ENCODE peak calls at places on chromosomes 5 and 9, in five cellular contexts. P is H1, L is GM12878, O is GM12892, U is HepG2. Y is an unnamed sample.

GRCh38 chr9:131407717-131408195 is 13.9 kb downstream of the PRRC2B start:
- DNase-seq in P (no peak), L (no peak), O (no peak), U (peak; percentile 44), Y (no peak)

GRCh38 chr9:83425240-83425639 is 113.0 kb downstream of the FRMD3 start:
- DNase-seq in P (no peak), L (no peak), O (no peak), U (peak; percentile 49), Y (no peak)

GRCh38 chr9:18338042-18338441 is 135.9 kb upstream of the ADAMTSL1 start:
- DNase-seq in P (no peak), L (no peak), O (no peak), U (no peak), Y (no peak)

GRCh38 chr5:117741655-117742226 is 1167.1 kb upstream of the SEMA6A start:
- DNase-seq in P (no peak), L (no peak), O (no peak), U (no peak), Y (no peak)

GRCh38 chr5:143606043-143606752 is 202.7 kb upstream of the NR3C1 start:
- DNase-seq in P (no peak), L (peak; percentile 73), O (no peak), U (no peak), Y (peak; percentile 18)

GRCh38 chr5:176541338-176542134 is 4.3 kb upstream of the RNF44 start:
- DNase-seq in P (no peak), L (no peak), O (no peak), U (peak; percentile 65), Y (no peak)

GRCh38 chr5:170408866-170409265 is 19.7 kb upstream of the KCNMB1 start:
- DNase-seq in P (no peak), L (no peak), O (no peak), U (no peak), Y (no peak)

GRCh38 chr9:128987800-128988199 is 40.3 kb downstream of the NUP188 start:
- DNase-seq in P (no peak), L (no peak), O (no peak), U (no peak), Y (no peak)

GRCh38 chr5:9519537-9519936 is 26.3 kb downstream of the SEMA5A start:
- DNase-seq in P (no peak), L (no peak), O (no peak), U (no peak), Y (no peak)

GRCh38 chr9:129547869-129548570 is 72.9 kb downstream of the C9orf50 start:
- DNase-seq in P (no peak), L (no peak), O (no peak), U (no peak), Y (no peak)

GRCh38 chr9:19521205-19521604 is 112.4 kb downstream of the ACER2 start:
- DNase-seq in P (no peak), L (no peak), O (no peak), U (no peak), Y (no peak)

GRCh38 chr5:61575103-61575502 is 243.0 kb downstream of the ZSWIM6 start:
- DNase-seq in P (no peak), L (no peak), O (no peak), U (no peak), Y (no peak)

GRCh38 chr5:75405296-75405695 is 68.3 kb downstream of the HMGCR start:
- DNase-seq in P (no peak), L (no peak), O (no peak), U (no peak), Y (no peak)

GRCh38 chr5:4232084-4232483 is 636.5 kb downstream of the IRX1 start:
- DNase-seq in P (no peak), L (no peak), O (no peak), U (no peak), Y (no peak)

GRCh38 chr9:135366104-135366503 is 113.5 kb upstream of the PPP1R26 start:
- DNase-seq in P (no peak), L (no peak), O (no peak), U (no peak), Y (no peak)

GRCh38 chr5:154519375-154519774 is 41.3 kb upstream of the HAND1 start:
- DNase-seq in P (no peak), L (no peak), O (no peak), U (no peak), Y (no peak)

GRCh38 chr9:77793909-77794308 is 145.8 kb upstream of the GNA14 start:
- DNase-seq in P (no peak), L (no peak), O (no peak), U (no peak), Y (no peak)

GRCh38 chr9:95131023-95131943 is 186.2 kb downstream of the FANCC start:
- DNase-seq in P (no peak), L (no peak), O (peak; percentile 43), U (peak; percentile 33), Y (peak; percentile 47)

GRCh38 chr9:107397076-107398049 is 92.2 kb downstream of the KLF4 start:
- DNase-seq in P (no peak), L (no peak), O (no peak), U (no peak), Y (no peak)

GRCh38 chr9:136807281-136808074 is at the start of gene RABL6:
- DNase-seq in P (no peak), L (no peak), O (peak; percentile 98), U (peak; percentile 40), Y (peak; percentile 98)

GRCh38 chr9:89022071-89022721 is 30.9 kb downstream of the S1PR3 start:
- DNase-seq in P (no peak), L (no peak), O (no peak), U (no peak), Y (no peak)

GRCh38 chr5:176609724-176610429 is at the start of gene GPRIN1:
- DNase-seq in P (no peak), L (no peak), O (peak; percentile 93), U (peak; percentile 24), Y (peak; percentile 97)

GRCh38 chr5:11177993-11178711 is 417.1 kb upstream of the DAP start:
- DNase-seq in P (no peak), L (no peak), O (no peak), U (no peak), Y (no peak)

GRCh38 chr5:119896851-119897536 is 267.6 kb downstream of the FAM170A start:
- DNase-seq in P (no peak), L (no peak), O (no peak), U (no peak), Y (no peak)

GRCh38 chr9:131120620-131121228 is 4.7 kb upstream of the NUP214 start:
- DNase-seq in P (no peak), L (no peak), O (no peak), U (no peak), Y (no peak)

GRCh38 chr5:72314571-72315172 is 5.4 kb downstream of the MRPS27 start:
- DNase-seq in P (no peak), L (no peak), O (no peak), U (peak; percentile 71), Y (no peak)

GRCh38 chr5:165881259-165881658 is 2375.8 kb downstream of the MAT2B start:
- DNase-seq in P (no peak), L (no peak), O (no peak), U (no peak), Y (no peak)

GRCh38 chr9:103301051-103301450 is 305.9 kb downstream of the CYLC2 start:
- DNase-seq in P (no peak), L (no peak), O (no peak), U (no peak), Y (no peak)

GRCh38 chr5:518721-519120 is 5.5 kb downstream of the SLC9A3 start:
- DNase-seq in P (no peak), L (no peak), O (no peak), U (no peak), Y (no peak)

GRCh38 chr9:34457266-34458012 is 931 bp downstream of the FAM219A start:
- DNase-seq in P (peak; percentile 21), L (no peak), O (no peak), U (no peak), Y (no peak)
- TF ChIP-seq POLR2AphosphoS5 in P (peak; percentile 76), L (no peak), O (no peak), U (no peak), Y (no peak)

GRCh38 chr9:93893899-93894690 is 61.1 kb downstream of the BARX1 start:
- DNase-seq in P (no peak), L (no peak), O (no peak), U (peak; percentile 93), Y (no peak)
- TF ChIP-seq TAF1 in P (no peak), L (no peak), O (no peak), U (no peak), Y (no peak)

GRCh38 chr9:134365791-134366222 is 39.6 kb downstream of the RXRA start:
- DNase-seq in P (no peak), L (no peak), O (no peak), U (no peak), Y (no peak)

GRCh38 chr9:134366223-134367031 is 40.2 kb downstream of the RXRA start:
- DNase-seq in P (no peak), L (no peak), O (no peak), U (no peak), Y (no peak)

GRCh38 chr9:134363450-134363849 is 37.2 kb downstream of the RXRA start:
- DNase-seq in P (no peak), L (no peak), O (no peak), U (no peak), Y (no peak)

GRCh38 chr9:134365115-134365596 is 38.9 kb downstream of the RXRA start:
- DNase-seq in P (no peak), L (no peak), O (no peak), U (no peak), Y (no peak)

GRCh38 chr9:134364391-134365114 is 38.3 kb downstream of the RXRA start:
- DNase-seq in P (no peak), L (no peak), O (no peak), U (peak; percentile 76), Y (no peak)
- TF ChIP-seq POLR2A in P (no peak), L (no peak), O (no peak), U (no peak), Y (no peak)

GRCh38 chr5:14364576-14365472 is 216.8 kb upstream of the OTULINL start:
- DNase-seq in P (peak; percentile 44), L (no peak), O (no peak), U (peak; percentile 33), Y (no peak)

GRCh38 chr5:14366763-14367162 is 214.8 kb upstream of the OTULINL start:
- DNase-seq in P (no peak), L (no peak), O (no peak), U (no peak), Y (no peak)

GRCh38 chr5:14369780-14370179 is 211.8 kb upstream of the OTULINL start:
- DNase-seq in P (no peak), L (no peak), O (no peak), U (no peak), Y (no peak)

GRCh38 chr5:14365831-14366435 is 215.7 kb upstream of the OTULINL start:
- DNase-seq in P (no peak), L (no peak), O (no peak), U (no peak), Y (no peak)

DNA sequence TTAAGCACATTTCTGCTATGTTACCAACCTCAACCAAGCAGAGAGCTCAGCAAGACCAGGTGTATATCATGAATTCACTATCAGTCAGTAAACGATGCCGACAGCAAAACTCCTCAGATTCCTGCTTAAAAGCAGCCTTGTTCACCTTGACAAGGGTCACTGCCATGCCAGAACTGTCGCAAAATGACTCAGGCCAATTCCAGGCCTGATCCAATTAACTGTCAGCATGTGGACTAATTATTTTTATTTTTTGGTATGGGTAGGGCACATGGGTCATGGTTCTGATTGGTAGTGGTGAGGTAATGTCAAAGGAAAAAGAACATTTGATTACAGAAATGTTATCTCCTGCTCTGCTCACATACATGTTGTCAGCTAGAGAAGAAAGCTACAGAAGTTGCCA is 214.2 kb upstream of the OTULINL start:
- DNase-seq in P (no peak), L (no peak), O (no peak), U (no peak), Y (no peak)
- TF ChIP-seq POLR2AphosphoS5 in P (no peak), L (no peak), O (no peak), U (no peak), Y (no peak)